ENCODE peak calls at places on chromosomes 4 and X, in nine cellular contexts. X is heart left ventricle; U is H1; T is brain microvascular endothelial cell; W is esophagus muscularis mucosa; Z is dorsolateral prefrontal cortex; O is CD4-positive, alpha-beta T cell; F is right cardiac atrium; H is breast epithelium. K is an unnamed sample.

GRCh38 chr4:145097331-145097820 is 620 bp downstream of the ANAPC10 start:
- DNase-seq in X (no peak), U (no peak), T (no peak), W (no peak), Z (no peak), O (no peak), F (no peak), H (no peak), K (no peak)

GRCh38 chr4:173057442-173057841 is 111.2 kb upstream of the GALNT7 start:
- DNase-seq in X (no peak), U (no peak), T (no peak), W (no peak), Z (no peak), O (no peak), F (no peak), H (no peak), K (no peak)

GRCh38 chrX:25049347-25049746 is 33.6 kb upstream of the ARX start:
- DNase-seq in X (no peak), U (no peak), T (peak; percentile 11), W (no peak), Z (no peak), O (no peak), F (no peak), H (no peak), K (no peak)

GRCh38 chrX:30283456-30284200 is 25.6 kb downstream of the NR0B1 start:
- DNase-seq in X (no peak), U (no peak), T (peak; percentile 65), W (no peak), Z (no peak), O (no peak), F (no peak), H (no peak), K (no peak)

GRCh38 chr4:57404463-57404862 is 294.3 kb upstream of the IGFBP7 start:
- DNase-seq in X (no peak), U (no peak), T (no peak), W (no peak), Z (no peak), O (no peak), F (no peak), H (no peak), K (no peak)

GRCh38 chrX:132390817-132391216 is 98.0 kb downstream of the MBNL3 start:
- DNase-seq in X (no peak), U (no peak), T (no peak), W (no peak), Z (no peak), O (no peak), F (no peak), H (no peak), K (no peak)

GRCh38 chr4:75705198-75705712 is 19.1 kb upstream of the USO1 start:
- DNase-seq in X (no peak), U (peak; percentile 67), T (no peak), W (no peak), Z (no peak), O (no peak), F (no peak), H (no peak), K (no peak)

GRCh38 chrX:139823806-139824205 is 109.0 kb downstream of the ATP11C start:
- DNase-seq in X (no peak), U (no peak), T (peak; percentile 31), W (no peak), Z (no peak), O (no peak), F (no peak), H (no peak), K (no peak)

GRCh38 chr4:138078751-138079150 is 163.4 kb downstream of the SLC7A11 start:
- DNase-seq in X (no peak), U (no peak), T (no peak), W (no peak), Z (no peak), O (no peak), F (no peak), H (no peak), K (no peak)

GRCh38 chrX:10884246-10884645 is 226.9 kb upstream of the HCCS start:
- DNase-seq in X (no peak), U (no peak), T (peak; percentile 66), W (no peak), Z (no peak), O (no peak), F (no peak), H (no peak), K (no peak)

GRCh38 chrX:154734101-154734781 is 16.6 kb downstream of the GAB3 start:
- DNase-seq in X (peak; percentile 40), U (no peak), T (peak; percentile 80), W (no peak), Z (no peak), O (no peak), F (peak; percentile 67), H (no peak), K (no peak)

GRCh38 chrX:130082244-130083106 is 27.8 kb downstream of the ELF4 start:
- DNase-seq in X (peak; percentile 56), U (no peak), T (no peak), W (no peak), Z (no peak), O (peak; percentile 37), F (peak; percentile 77), H (no peak), K (no peak)

GRCh38 chr4:127623755-127624087 is 9.0 kb upstream of the INTU start:
- DNase-seq in X (no peak), U (no peak), T (peak; percentile 37), W (no peak), Z (peak; percentile 58), O (no peak), F (peak; percentile 54), H (no peak), K (peak; percentile 43)

GRCh38 chr4:15695240-15695699 is 7.6 kb upstream of the BST1 start:
- DNase-seq in X (no peak), U (no peak), T (peak; percentile 87), W (no peak), Z (no peak), O (no peak), F (no peak), H (no peak), K (no peak)

DNA sequence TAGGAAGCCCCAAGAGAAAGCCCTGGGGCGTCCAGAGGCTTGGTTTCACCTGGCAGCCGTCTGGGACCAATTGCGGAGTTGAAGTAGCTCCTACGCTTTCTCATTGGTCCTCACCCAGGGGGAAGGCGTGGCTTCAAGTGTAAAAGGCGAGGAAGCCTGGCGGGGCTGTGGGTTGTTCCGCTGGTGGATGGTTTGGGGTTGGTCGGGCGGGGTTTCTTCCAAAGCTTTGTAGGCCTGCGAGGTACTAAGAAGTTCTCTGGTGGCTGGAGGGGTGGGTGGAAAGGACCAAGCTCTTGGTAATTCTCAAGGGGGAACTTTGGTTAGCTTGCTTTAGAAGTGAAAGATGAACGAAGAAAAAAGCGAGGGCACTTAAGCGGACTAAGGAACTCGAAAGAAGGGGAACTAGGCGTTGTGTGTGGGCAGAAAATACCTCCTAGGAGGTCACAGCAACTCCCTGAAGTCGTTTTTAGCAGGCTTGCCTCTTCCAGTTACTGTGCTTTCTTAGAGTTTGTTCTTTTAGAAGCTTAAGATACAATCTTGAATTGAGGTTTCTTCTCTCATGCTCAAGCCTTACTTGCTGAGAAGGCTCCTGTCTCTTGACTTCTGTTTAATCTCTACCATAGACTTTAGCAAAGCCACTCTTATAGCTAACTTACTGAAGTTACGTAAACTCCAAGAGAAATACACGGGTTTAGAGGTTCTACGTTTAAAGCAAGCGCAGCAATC is 36.7 kb downstream of the CCNG2 start:
- DNase-seq in X (peak; percentile 63), U (peak; percentile 80), T (no peak), W (no peak), Z (peak; percentile 41), O (peak; percentile 49), F (peak; percentile 78), H (no peak), K (peak; percentile 13)
- H3K27ac ChIP-seq in X (no peak overlapping the region), U (no peak overlapping the region), T (no peak overlapping the region), W (no peak overlapping the region), Z (no peak overlapping the region), O (no peak overlapping the region), F (no peak overlapping the region), H (no peak overlapping the region), K (peak overlapping the region; percentile 16)

GRCh38 chrX:40083120-40083978 is 14.4 kb downstream of the BCOR start:
- DNase-seq in X (no peak), U (peak; percentile 57), T (no peak), W (no peak), Z (no peak), O (no peak), F (peak; percentile 73), H (no peak), K (no peak)
- H3K27ac ChIP-seq in X (no peak overlapping the region), U (no peak overlapping the region), T (no peak overlapping the region), W (peak overlapping the region; percentile 1), Z (no peak overlapping the region), O (no peak overlapping the region), F (no peak overlapping the region), H (no peak overlapping the region), K (no peak overlapping the region)

GRCh38 chr4:52576326-52576725 is 82.8 kb downstream of the USP46 start:
- DNase-seq in X (no peak), U (no peak), T (no peak), W (no peak), Z (no peak), O (no peak), F (no peak), H (no peak), K (no peak)

GRCh38 chr4:52575406-52575805 is 83.7 kb downstream of the USP46 start:
- DNase-seq in X (no peak), U (no peak), T (no peak), W (no peak), Z (no peak), O (no peak), F (no peak), H (no peak), K (no peak)

GRCh38 chr4:52573551-52573950 is 85.5 kb downstream of the USP46 start:
- DNase-seq in X (peak; percentile 36), U (no peak), T (no peak), W (no peak), Z (no peak), O (no peak), F (no peak), H (no peak), K (no peak)

GRCh38 chr4:52574036-52574435 is 85.1 kb downstream of the USP46 start:
- DNase-seq in X (no peak), U (no peak), T (no peak), W (no peak), Z (no peak), O (no peak), F (no peak), H (no peak), K (no peak)

GRCh38 chr4:52572936-52573485 is 86.1 kb downstream of the USP46 start:
- DNase-seq in X (no peak), U (no peak), T (no peak), W (no peak), Z (no peak), O (no peak), F (no peak), H (no peak), K (no peak)
- H3K27ac ChIP-seq in X (no peak overlapping the region), U (no peak overlapping the region), T (no peak overlapping the region), W (no peak overlapping the region), Z (no peak overlapping the region), O (no peak overlapping the region), F (no peak overlapping the region), H (no peak overlapping the region), K (no peak overlapping the region)

GRCh38 chr4:136768213-136768924 is 763.9 kb downstream of the PCDH18 start:
- DNase-seq in X (no peak), U (no peak), T (no peak), W (no peak), Z (no peak), O (no peak), F (no peak), H (no peak), K (no peak)
- H3K27ac ChIP-seq in X (no peak overlapping the region), U (no peak overlapping the region), T (no peak overlapping the region), W (no peak overlapping the region), Z (no peak overlapping the region), O (no peak overlapping the region), F (no peak overlapping the region), H (no peak overlapping the region), K (no peak overlapping the region)

K was measured in substantia nigra.